ENCODE peak calls at places on chromosomes 3 and 15, in nine cellular contexts. One of them, this sample, is unnamed. For H3K9me3, the result is how much of the 10 kb centered on the place peaks cover.

GRCh38 chr3:186220886-186221285 is 112.0 kb upstream of the ETV5 start:
- DNase-seq in suprapubic skin: no peak
- DNase-seq in DND-41: no peak
- DNase-seq in CD8-positive, alpha-beta T cell: no peak
- DNase-seq in left ventricle myocardium inferior: no peak
- DNase-seq in aorta: no peak
- DNase-seq in naive thymus-derived CD4-positive, alpha-beta T cell: no peak
- DNase-seq in OCI-LY7: no peak
- DNase-seq in adrenal gland: peak
- DNase-seq in this sample: peak

GRCh38 chr3:171640520-171641412 is 169.5 kb downstream of the PLD1 start:
- DNase-seq in aorta: no peak
- DNase-seq in adrenal gland: peak
- DNase-seq in naive thymus-derived CD4-positive, alpha-beta T cell: no peak
- DNase-seq in OCI-LY7: no peak
- DNase-seq in left ventricle myocardium inferior: peak
- DNase-seq in suprapubic skin: no peak
- DNase-seq in DND-41: no peak
- DNase-seq in CD8-positive, alpha-beta T cell: no peak
- DNase-seq in this sample: peak

GRCh38 chr15:95511680-95512079 is 818.8 kb upstream of the NR2F2 start:
- DNase-seq in suprapubic skin: no peak
- DNase-seq in DND-41: no peak
- DNase-seq in left ventricle myocardium inferior: no peak
- DNase-seq in OCI-LY7: no peak
- DNase-seq in CD8-positive, alpha-beta T cell: no peak
- DNase-seq in naive thymus-derived CD4-positive, alpha-beta T cell: no peak
- DNase-seq in aorta: no peak
- DNase-seq in adrenal gland: no peak
- DNase-seq in this sample: no peak

GRCh38 chr3:28042095-28042635 is 199.3 kb upstream of the CMC1 start:
- DNase-seq in left ventricle myocardium inferior: no peak
- DNase-seq in suprapubic skin: no peak
- DNase-seq in naive thymus-derived CD4-positive, alpha-beta T cell: no peak
- DNase-seq in aorta: no peak
- DNase-seq in adrenal gland: no peak
- DNase-seq in OCI-LY7: no peak
- DNase-seq in DND-41: no peak
- DNase-seq in CD8-positive, alpha-beta T cell: no peak
- DNase-seq in this sample: no peak

GRCh38 chr3:111070772-111071256 is 802 bp upstream of the NECTIN3 start:
- DNase-seq in OCI-LY7: no peak
- DNase-seq in CD8-positive, alpha-beta T cell: peak
- DNase-seq in DND-41: no peak
- DNase-seq in left ventricle myocardium inferior: no peak
- DNase-seq in naive thymus-derived CD4-positive, alpha-beta T cell: peak
- DNase-seq in suprapubic skin: peak
- DNase-seq in adrenal gland: no peak
- DNase-seq in aorta: peak
- DNase-seq in this sample: no peak

GRCh38 chr3:23873941-23874340 is 42.8 kb downstream of the NKIRAS1 start:
- DNase-seq in DND-41: no peak
- DNase-seq in CD8-positive, alpha-beta T cell: no peak
- DNase-seq in OCI-LY7: no peak
- DNase-seq in adrenal gland: no peak
- DNase-seq in naive thymus-derived CD4-positive, alpha-beta T cell: no peak
- DNase-seq in aorta: no peak
- DNase-seq in left ventricle myocardium inferior: no peak
- DNase-seq in suprapubic skin: no peak
- DNase-seq in this sample: no peak

GRCh38 chr3:176521531-176522175 is 675.6 kb downstream of the TBL1XR1 start:
- DNase-seq in suprapubic skin: no peak
- DNase-seq in OCI-LY7: no peak
- DNase-seq in CD8-positive, alpha-beta T cell: no peak
- DNase-seq in naive thymus-derived CD4-positive, alpha-beta T cell: no peak
- DNase-seq in adrenal gland: no peak
- DNase-seq in aorta: no peak
- DNase-seq in left ventricle myocardium inferior: no peak
- DNase-seq in DND-41: no peak
- DNase-seq in this sample: no peak

GRCh38 chr3:46504780-46505179 is 7.0 kb downstream of the RTP3 start:
- DNase-seq in suprapubic skin: no peak
- DNase-seq in DND-41: no peak
- DNase-seq in adrenal gland: no peak
- DNase-seq in left ventricle myocardium inferior: no peak
- DNase-seq in naive thymus-derived CD4-positive, alpha-beta T cell: no peak
- DNase-seq in aorta: no peak
- DNase-seq in OCI-LY7: no peak
- DNase-seq in CD8-positive, alpha-beta T cell: no peak
- DNase-seq in this sample: no peak

GRCh38 chr3:134545818-134546217 is 60.0 kb downstream of the CEP63 start:
- DNase-seq in aorta: no peak
- DNase-seq in OCI-LY7: no peak
- DNase-seq in suprapubic skin: no peak
- DNase-seq in adrenal gland: no peak
- DNase-seq in CD8-positive, alpha-beta T cell: no peak
- DNase-seq in left ventricle myocardium inferior: no peak
- DNase-seq in naive thymus-derived CD4-positive, alpha-beta T cell: no peak
- DNase-seq in DND-41: no peak
- DNase-seq in this sample: no peak
- H3K4me3 ChIP-seq in aorta: no peak
- H3K4me3 ChIP-seq in OCI-LY7: no peak
- H3K4me3 ChIP-seq in suprapubic skin: no peak
- H3K4me3 ChIP-seq in adrenal gland: no peak
- H3K4me3 ChIP-seq in CD8-positive, alpha-beta T cell: no peak
- H3K4me3 ChIP-seq in left ventricle myocardium inferior: no peak
- H3K4me3 ChIP-seq in naive thymus-derived CD4-positive, alpha-beta T cell: no peak
- H3K4me3 ChIP-seq in DND-41: no peak
- H3K4me3 ChIP-seq in this sample: no peak

DNA sequence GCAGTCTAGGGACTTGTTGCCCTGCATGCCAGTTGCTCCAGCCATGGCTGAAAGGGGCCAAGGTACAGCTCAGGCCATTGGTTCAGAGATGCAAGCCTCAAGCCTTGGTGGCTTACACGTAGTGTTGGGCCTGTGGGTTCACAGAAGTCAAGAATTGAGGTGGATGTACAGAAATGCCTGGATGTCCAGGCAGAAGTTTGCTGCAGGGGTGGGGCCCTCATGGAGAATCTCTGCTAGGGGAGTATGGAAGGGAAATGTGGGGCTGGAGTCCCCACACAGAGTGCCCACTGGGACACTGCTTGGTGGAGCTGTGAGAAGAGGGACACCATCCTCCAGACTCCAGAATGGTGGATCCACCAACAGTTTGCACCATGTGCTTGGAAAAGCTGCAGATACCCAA is 10.6 kb upstream of the B3GNT5 start:
- DNase-seq in aorta: no peak
- DNase-seq in left ventricle myocardium inferior: no peak
- DNase-seq in adrenal gland: no peak
- DNase-seq in OCI-LY7: no peak
- DNase-seq in suprapubic skin: no peak
- DNase-seq in DND-41: no peak
- DNase-seq in naive thymus-derived CD4-positive, alpha-beta T cell: no peak
- DNase-seq in CD8-positive, alpha-beta T cell: no peak
- DNase-seq in this sample: no peak
- H3K9me3 ChIP-seq in aorta: under half
- H3K9me3 ChIP-seq in left ventricle myocardium inferior: under half
- H3K9me3 ChIP-seq in adrenal gland: under half
- H3K9me3 ChIP-seq in OCI-LY7: under half
- H3K9me3 ChIP-seq in suprapubic skin: under half
- H3K9me3 ChIP-seq in DND-41: under half
- H3K9me3 ChIP-seq in naive thymus-derived CD4-positive, alpha-beta T cell: under half
- H3K9me3 ChIP-seq in CD8-positive, alpha-beta T cell: under half
- H3K9me3 ChIP-seq in this sample: under half

GRCh38 chr3:14521611-14522010 is 18.5 kb downstream of the GRIP2 start:
- DNase-seq in OCI-LY7: no peak
- DNase-seq in CD8-positive, alpha-beta T cell: no peak
- DNase-seq in adrenal gland: no peak
- DNase-seq in suprapubic skin: peak
- DNase-seq in naive thymus-derived CD4-positive, alpha-beta T cell: no peak
- DNase-seq in DND-41: no peak
- DNase-seq in left ventricle myocardium inferior: no peak
- DNase-seq in aorta: peak
- DNase-seq in this sample: no peak
- H3K4me3 ChIP-seq in OCI-LY7: no peak
- H3K4me3 ChIP-seq in CD8-positive, alpha-beta T cell: no peak
- H3K4me3 ChIP-seq in adrenal gland: no peak
- H3K4me3 ChIP-seq in suprapubic skin: no peak
- H3K4me3 ChIP-seq in naive thymus-derived CD4-positive, alpha-beta T cell: no peak
- H3K4me3 ChIP-seq in DND-41: no peak
- H3K4me3 ChIP-seq in left ventricle myocardium inferior: peak
- H3K4me3 ChIP-seq in aorta: no peak
- H3K4me3 ChIP-seq in this sample: no peak

DNA sequence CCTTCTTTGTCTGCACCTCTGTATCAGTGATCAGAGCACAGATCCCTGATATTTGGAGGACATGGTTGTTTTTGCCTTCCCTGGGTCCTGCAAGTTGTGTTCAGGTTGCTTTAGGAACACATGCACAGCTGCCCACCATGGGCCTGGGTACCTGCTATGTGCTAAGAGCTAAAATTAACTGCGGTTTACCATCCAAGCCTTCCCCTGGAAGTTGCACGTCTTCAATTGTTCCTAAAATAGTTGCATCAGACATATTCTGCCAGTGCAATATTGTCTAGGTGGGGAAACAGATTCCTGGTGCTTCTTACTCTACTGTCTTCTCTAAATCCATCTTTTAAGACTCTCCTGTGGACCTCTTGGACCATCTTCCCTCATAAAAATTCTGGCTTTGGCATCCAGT is 80.9 kb downstream of the PDE8A start:
- DNase-seq in left ventricle myocardium inferior: no peak
- DNase-seq in DND-41: no peak
- DNase-seq in naive thymus-derived CD4-positive, alpha-beta T cell: no peak
- DNase-seq in CD8-positive, alpha-beta T cell: no peak
- DNase-seq in aorta: no peak
- DNase-seq in suprapubic skin: no peak
- DNase-seq in OCI-LY7: no peak
- DNase-seq in adrenal gland: no peak
- DNase-seq in this sample: no peak
- H3K9me3 ChIP-seq in left ventricle myocardium inferior: under half
- H3K9me3 ChIP-seq in DND-41: under half
- H3K9me3 ChIP-seq in naive thymus-derived CD4-positive, alpha-beta T cell: under half
- H3K9me3 ChIP-seq in CD8-positive, alpha-beta T cell: under half
- H3K9me3 ChIP-seq in aorta: under half
- H3K9me3 ChIP-seq in suprapubic skin: under half
- H3K9me3 ChIP-seq in OCI-LY7: under half
- H3K9me3 ChIP-seq in adrenal gland: under half
- H3K9me3 ChIP-seq in this sample: under half

DNA sequence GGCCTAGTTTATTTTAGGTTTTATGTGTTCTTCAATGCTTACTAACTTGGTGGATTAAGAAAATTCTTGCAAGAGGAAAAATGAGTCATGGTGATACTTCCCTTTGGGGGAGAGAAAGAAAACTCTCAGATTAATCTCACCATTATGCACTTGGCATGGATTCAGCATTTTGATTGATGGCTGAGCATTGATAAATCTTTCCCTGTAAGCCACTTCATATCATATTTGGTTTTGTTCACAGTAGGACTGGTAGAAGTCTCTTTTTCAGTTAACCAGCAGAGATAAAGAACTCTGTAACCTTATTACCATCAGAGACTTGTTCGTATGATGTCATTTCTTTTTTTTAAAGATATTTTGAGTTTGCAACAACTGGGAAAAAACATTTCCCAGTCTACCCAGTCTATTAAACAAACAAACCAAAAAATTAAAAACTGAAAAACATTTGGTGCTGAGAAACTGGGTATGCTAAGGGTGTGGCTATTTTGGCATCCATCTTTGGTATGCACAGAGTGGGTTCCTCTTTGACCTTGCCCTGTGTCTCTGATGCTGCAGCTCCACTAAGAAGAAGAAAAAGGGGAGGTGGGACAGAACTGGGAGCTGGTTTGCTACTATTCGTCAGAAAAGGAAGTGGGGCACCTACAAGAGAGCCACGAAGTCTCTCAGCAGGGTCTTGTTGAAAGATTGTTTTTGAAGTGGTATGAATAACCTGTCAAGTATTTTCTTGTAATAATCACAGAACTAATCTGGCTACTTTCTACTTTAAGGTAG is 17.2 kb downstream of the TMOD3 start:
- DNase-seq in adrenal gland: no peak
- DNase-seq in aorta: no peak
- DNase-seq in suprapubic skin: no peak
- DNase-seq in OCI-LY7: no peak
- DNase-seq in left ventricle myocardium inferior: no peak
- DNase-seq in CD8-positive, alpha-beta T cell: no peak
- DNase-seq in naive thymus-derived CD4-positive, alpha-beta T cell: no peak
- DNase-seq in DND-41: peak
- DNase-seq in this sample: no peak
- H3K4me3 ChIP-seq in adrenal gland: no peak
- H3K4me3 ChIP-seq in aorta: no peak
- H3K4me3 ChIP-seq in suprapubic skin: no peak
- H3K4me3 ChIP-seq in OCI-LY7: no peak
- H3K4me3 ChIP-seq in left ventricle myocardium inferior: no peak
- H3K4me3 ChIP-seq in CD8-positive, alpha-beta T cell: no peak
- H3K4me3 ChIP-seq in naive thymus-derived CD4-positive, alpha-beta T cell: no peak
- H3K4me3 ChIP-seq in DND-41: no peak
- H3K4me3 ChIP-seq in this sample: no peak

GRCh38 chr3:7172996-7173395 is 312.1 kb downstream of the GRM7 start:
- DNase-seq in DND-41: no peak
- DNase-seq in CD8-positive, alpha-beta T cell: no peak
- DNase-seq in aorta: no peak
- DNase-seq in OCI-LY7: no peak
- DNase-seq in naive thymus-derived CD4-positive, alpha-beta T cell: no peak
- DNase-seq in left ventricle myocardium inferior: no peak
- DNase-seq in adrenal gland: no peak
- DNase-seq in suprapubic skin: no peak
- DNase-seq in this sample: no peak
- H3K9me3 ChIP-seq in DND-41: under half
- H3K9me3 ChIP-seq in CD8-positive, alpha-beta T cell: under half
- H3K9me3 ChIP-seq in aorta: under half
- H3K9me3 ChIP-seq in OCI-LY7: under half
- H3K9me3 ChIP-seq in naive thymus-derived CD4-positive, alpha-beta T cell: under half
- H3K9me3 ChIP-seq in left ventricle myocardium inferior: under half
- H3K9me3 ChIP-seq in adrenal gland: under half
- H3K9me3 ChIP-seq in suprapubic skin: under half
- H3K9me3 ChIP-seq in this sample: under half

GRCh38 chr3:25428950-25429349 is 887 bp downstream of the RARB start:
- DNase-seq in suprapubic skin: no peak
- DNase-seq in aorta: no peak
- DNase-seq in naive thymus-derived CD4-positive, alpha-beta T cell: no peak
- DNase-seq in left ventricle myocardium inferior: no peak
- DNase-seq in OCI-LY7: no peak
- DNase-seq in CD8-positive, alpha-beta T cell: no peak
- DNase-seq in adrenal gland: no peak
- DNase-seq in DND-41: no peak
- DNase-seq in this sample: no peak

GRCh38 chr3:25428003-25428861 is at the start of gene RARB:
- DNase-seq in DND-41: no peak
- DNase-seq in left ventricle myocardium inferior: peak
- DNase-seq in aorta: peak
- DNase-seq in suprapubic skin: peak
- DNase-seq in naive thymus-derived CD4-positive, alpha-beta T cell: no peak
- DNase-seq in CD8-positive, alpha-beta T cell: no peak
- DNase-seq in OCI-LY7: no peak
- DNase-seq in adrenal gland: peak
- DNase-seq in this sample: peak

GRCh38 chr3:25426408-25426807 is 1.7 kb upstream of the RARB start:
- DNase-seq in DND-41: no peak
- DNase-seq in aorta: no peak
- DNase-seq in adrenal gland: no peak
- DNase-seq in OCI-LY7: no peak
- DNase-seq in left ventricle myocardium inferior: no peak
- DNase-seq in suprapubic skin: no peak
- DNase-seq in CD8-positive, alpha-beta T cell: no peak
- DNase-seq in naive thymus-derived CD4-positive, alpha-beta T cell: no peak
- DNase-seq in this sample: no peak

GRCh38 chr3:25429441-25429907 is 1.4 kb downstream of the RARB start:
- DNase-seq in OCI-LY7: no peak
- DNase-seq in suprapubic skin: no peak
- DNase-seq in adrenal gland: no peak
- DNase-seq in aorta: no peak
- DNase-seq in left ventricle myocardium inferior: no peak
- DNase-seq in naive thymus-derived CD4-positive, alpha-beta T cell: no peak
- DNase-seq in DND-41: no peak
- DNase-seq in CD8-positive, alpha-beta T cell: no peak
- DNase-seq in this sample: no peak

GRCh38 chr3:25427155-25428002 is 684 bp upstream of the RARB start:
- DNase-seq in aorta: no peak
- DNase-seq in OCI-LY7: no peak
- DNase-seq in adrenal gland: no peak
- DNase-seq in naive thymus-derived CD4-positive, alpha-beta T cell: no peak
- DNase-seq in left ventricle myocardium inferior: no peak
- DNase-seq in DND-41: no peak
- DNase-seq in CD8-positive, alpha-beta T cell: no peak
- DNase-seq in suprapubic skin: no peak
- DNase-seq in this sample: no peak
- H3K4me3 ChIP-seq in aorta: peak
- H3K4me3 ChIP-seq in OCI-LY7: no peak
- H3K4me3 ChIP-seq in adrenal gland: peak
- H3K4me3 ChIP-seq in naive thymus-derived CD4-positive, alpha-beta T cell: no peak
- H3K4me3 ChIP-seq in left ventricle myocardium inferior: peak
- H3K4me3 ChIP-seq in DND-41: no peak
- H3K4me3 ChIP-seq in CD8-positive, alpha-beta T cell: no peak
- H3K4me3 ChIP-seq in suprapubic skin: peak
- H3K4me3 ChIP-seq in this sample: peak

This sample was measured in Caco-2.